ENCODE peak calls at places on chromosome 7, in six cellular contexts. W is NCI-H146; A is aorta; G is stimulated activated naive CD4-positive, alpha-beta T cell; J is NCI-H1092; V is glutamatergic neuron. T is an unnamed sample.

GRCh38 chr7:118844748-118845147 is 620.2 kb downstream of the ANKRD7 start:
- DNase-seq in W (no peak), A (no peak), G (no peak), J (no peak), V (no peak), T (no peak)

GRCh38 chr7:73565675-73566342 is 8.3 kb upstream of the BCL7B start:
- DNase-seq in W (no peak), A (no peak), G (no peak), J (no peak), V (no peak), T (no peak)

GRCh38 chr7:38310601-38311057 is 37.2 kb upstream of the TARP start:
- DNase-seq in W (no peak), A (no peak), G (no peak), J (no peak), V (no peak), T (no peak)

GRCh38 chr7:51471199-51472016 is 154.8 kb upstream of the COBL start:
- DNase-seq in W (peak; percentile 26), A (no peak), G (no peak), J (peak; percentile 73), V (peak; percentile 48), T (peak; percentile 16)

GRCh38 chr7:121273467-121274167 is 55.2 kb upstream of the WNT16 start:
- DNase-seq in W (no peak), A (no peak), G (no peak), J (no peak), V (no peak), T (no peak)

GRCh38 chr7:117219485-117219884 is 103.4 kb downstream of the WNT2 start:
- DNase-seq in W (no peak), A (no peak), G (no peak), J (no peak), V (no peak), T (no peak)

GRCh38 chr7:4151926-4152549 is 530.1 kb upstream of the FOXK1 start:
- DNase-seq in W (peak; percentile 79), A (no peak), G (no peak), J (no peak), V (no peak), T (no peak)

GRCh38 chr7:151313857-151314256 is 27.8 kb upstream of the NUB1 start:
- DNase-seq in W (no peak), A (peak; percentile 92), G (no peak), J (no peak), V (no peak), T (no peak)

GRCh38 chr7:133678137-133678814 is 425.4 kb downstream of the EXOC4 start:
- DNase-seq in W (no peak), A (no peak), G (no peak), J (no peak), V (no peak), T (no peak)

GRCh38 chr7:132322981-132323380 is 253.3 kb downstream of the PLXNA4 start:
- DNase-seq in W (no peak), A (no peak), G (no peak), J (no peak), V (no peak), T (no peak)

GRCh38 chr7:114944742-114945625 is 23.1 kb downstream of the MDFIC start:
- DNase-seq in W (no peak), A (peak; percentile 88), G (no peak), J (no peak), V (peak; percentile 29), T (no peak)